ENCODE peak calls at places on chromosome 12, in five cellular contexts. D, I, K, V and U are unnamed samples.

GRCh38 chr12:9090220-9090619 is 25.5 kb downstream of the A2M start:
- DNase-seq in I (no peak), D (no peak), V (no peak), K (no peak), U (no peak)

GRCh38 chr12:49352351-49352750 is 5.7 kb downstream of the DNAJC22 start:
- DNase-seq in V (no peak), K (no peak), D (no peak), I (no peak), U (no peak)

GRCh38 chr12:131621701-131622421 is 89.0 kb upstream of the SFSWAP start:
- DNase-seq in V (no peak), K (no peak), I (no peak), D (no peak), U (no peak)

GRCh38 chr12:83865431-83865830 is 1047.2 kb downstream of the SLC6A15 start:
- DNase-seq in V (no peak), I (no peak), D (no peak), K (no peak), U (no peak)

GRCh38 chr12:66239295-66239694 is 50.3 kb downstream of the IRAK3 start:
- DNase-seq in V (no peak), D (no peak), I (no peak), K (no peak), U (peak; percentile 13)

GRCh38 chr12:57380300-57380699 is 50.5 kb downstream of the R3HDM2 start:
- DNase-seq in I (no peak), K (no peak), V (no peak), D (no peak), U (no peak)

GRCh38 chr12:19799886-19800602 is 360.8 kb downstream of the AEBP2 start:
- DNase-seq in K (no peak), I (no peak), V (no peak), D (no peak), U (no peak)

GRCh38 chr12:55829967-55830600 is 697 bp upstream of the DNAJC14 start:
- DNase-seq in V (no peak), D (no peak), K (no peak), I (no peak), U (no peak)

GRCh38 chr12:24778486-24779304 is 170.2 kb downstream of the BCAT1 start:
- DNase-seq in D (peak; percentile 58), I (peak; percentile 8), V (no peak), K (no peak), U (peak; percentile 85)

GRCh38 chr12:14942532-14942931 is 4.2 kb upstream of the ERP27 start:
- DNase-seq in I (no peak), D (no peak), V (no peak), K (no peak), U (no peak)
- TF ChIP-seq YY1 in I (no peak), D (no peak), V (no peak), K (no peak), U (no peak)

GRCh38 chr12:114504311-114504710 is 98.4 kb upstream of the TBX5 start:
- DNase-seq in V (no peak), I (no peak), K (no peak), D (no peak), U (no peak)

GRCh38 chr12:114512351-114512750 is 106.4 kb upstream of the TBX5 start:
- DNase-seq in D (peak; percentile 19), K (no peak), I (no peak), V (no peak), U (no peak)

DNA sequence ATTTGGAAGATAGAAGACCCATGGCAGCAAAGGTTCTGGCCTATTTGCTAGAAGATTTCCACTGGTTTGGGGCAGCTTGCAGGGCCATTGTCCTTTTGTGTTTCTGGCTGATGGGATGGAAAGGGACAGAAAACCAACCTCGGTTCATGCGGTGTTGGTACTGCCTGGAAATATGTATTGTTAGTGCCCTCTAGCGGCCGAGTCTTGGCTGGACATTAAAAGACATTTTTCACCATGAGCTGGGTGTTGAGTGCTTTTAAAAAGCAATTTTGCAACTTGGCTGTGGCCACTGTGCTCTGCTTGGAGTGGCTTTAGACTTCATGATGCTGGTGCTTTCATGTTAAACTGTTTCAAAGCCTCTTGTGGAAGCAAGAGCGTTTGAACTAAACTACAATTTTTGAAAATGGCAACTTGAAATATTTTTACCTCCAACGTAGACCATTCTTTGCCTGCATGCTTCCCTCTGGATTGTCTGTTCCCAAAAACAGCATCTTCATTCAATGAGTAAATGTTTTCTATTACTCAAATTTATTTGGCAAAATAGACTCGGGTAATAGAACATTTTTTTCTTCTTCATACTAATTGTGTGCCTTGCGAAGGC is 102.7 kb upstream of the TBX5 start:
- DNase-seq in K (peak; percentile 56), V (peak; percentile 62), D (peak; percentile 71), I (peak; percentile 16), U (peak; percentile 78)
- TF ChIP-seq YY1 in K (no peak), V (no peak), D (no peak), I (peak; percentile 56), U (no peak)

GRCh38 chr12:1297639-1298038 is 296.7 kb downstream of the FBXL14 start:
- DNase-seq in K (no peak), D (no peak), V (no peak), I (no peak), U (no peak)
- TF ChIP-seq YY1 in K (no peak), D (no peak), V (no peak), I (no peak), U (no peak)

GRCh38 chr12:52772188-52772587 is 5.0 kb downstream of the KRT76 start:
- DNase-seq in D (no peak), I (no peak), V (no peak), K (no peak), U (no peak)

GRCh38 chr12:52772727-52773126 is 4.4 kb downstream of the KRT76 start:
- DNase-seq in D (no peak), I (no peak), K (no peak), V (no peak), U (no peak)

GRCh38 chr12:52776913-52777395 is at the start of gene KRT76:
- DNase-seq in V (no peak), D (no peak), I (no peak), K (no peak), U (no peak)

GRCh38 chr12:52776435-52776834 is 710 bp downstream of the KRT76 start:
- DNase-seq in V (no peak), I (no peak), K (no peak), D (no peak), U (no peak)

DNA sequence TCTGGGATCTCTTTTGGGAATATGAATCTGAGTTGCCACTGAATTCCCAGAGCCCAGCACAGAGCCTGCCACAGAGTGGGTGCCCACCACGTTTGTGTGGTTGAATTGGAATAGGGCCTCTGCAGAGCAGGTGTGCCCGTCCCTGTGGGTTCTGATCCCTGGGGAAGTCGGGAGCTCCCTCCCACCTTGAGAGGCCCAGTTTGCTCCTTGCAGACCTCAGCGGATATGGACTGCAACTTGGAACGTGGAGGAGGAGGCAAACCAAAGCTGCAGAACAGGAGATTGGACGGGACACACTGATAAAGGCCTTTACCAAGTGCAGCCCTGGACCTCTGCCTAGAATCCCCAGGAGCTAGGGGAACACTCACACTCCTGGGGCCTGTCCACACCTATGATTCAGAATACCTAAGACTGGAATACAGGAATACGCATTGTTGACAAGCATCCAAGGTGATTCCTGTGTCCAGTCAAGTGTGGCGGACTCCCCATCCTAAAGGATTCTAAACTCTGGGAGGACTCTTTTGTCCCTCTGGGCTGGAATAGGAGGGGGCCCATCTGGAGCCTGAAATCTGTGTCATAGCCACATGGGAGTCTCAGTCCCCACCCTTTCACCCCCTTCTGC is 2.4 kb downstream of the KRT76 start:
- DNase-seq in I (no peak), D (no peak), K (no peak), V (no peak), U (no peak)
- TF ChIP-seq YY1 in I (no peak), D (no peak), K (no peak), V (no peak), U (no peak)

GRCh38 chr12:64389154-64389553 is 1.4 kb downstream of the C12orf56 start:
- DNase-seq in I (no peak), D (no peak), V (no peak), K (no peak), U (no peak)
- TF ChIP-seq YY1 in I (no peak), D (no peak), V (no peak), K (no peak), U (no peak)